ENCODE peak calls at places on chromosomes 4 and X, in five cellular contexts. One of them, this sample, is unnamed.
A peak's percentile ranks its signal among the peaks of the same experiment; 100 is the strongest.

GRCh38 chr4:105474110-105474518 is 252 bp upstream of the PPA2 start:
- DNase-seq in left ventricle myocardium inferior: peak; percentile 89
- DNase-seq in RPMI8226: no peak
- DNase-seq in RKO: peak; percentile 90
- DNase-seq in lung: no peak
- DNase-seq in this sample: no peak

GRCh38 chr4:159444668-159445067 is 341.8 kb downstream of the RAPGEF2 start:
- DNase-seq in lung: no peak
- DNase-seq in RKO: peak; percentile 41
- DNase-seq in left ventricle myocardium inferior: no peak
- DNase-seq in RPMI8226: no peak
- DNase-seq in this sample: no peak

GRCh38 chr4:145530662-145531061 is 49.0 kb downstream of the SMAD1 start:
- DNase-seq in RKO: peak; percentile 13
- DNase-seq in lung: no peak
- DNase-seq in left ventricle myocardium inferior: no peak
- DNase-seq in RPMI8226: peak; percentile 4
- DNase-seq in this sample: no peak

GRCh38 chrX:114344756-114345155 is 239.1 kb upstream of the HTR2C start:
- DNase-seq in RPMI8226: peak; percentile 9
- DNase-seq in left ventricle myocardium inferior: no peak
- DNase-seq in lung: no peak
- DNase-seq in RKO: peak; percentile 62
- DNase-seq in this sample: no peak

GRCh38 chr4:5979981-5980380 is 38.2 kb downstream of the C4orf50 start:
- DNase-seq in RKO: peak; percentile 24
- DNase-seq in left ventricle myocardium inferior: no peak
- DNase-seq in lung: no peak
- DNase-seq in RPMI8226: no peak
- DNase-seq in this sample: no peak

GRCh38 chrX:71652405-71652804 is 14.9 kb upstream of the LOC101059915 start:
- DNase-seq in RPMI8226: peak; percentile 64
- DNase-seq in lung: peak; percentile 45
- DNase-seq in RKO: peak; percentile 72
- DNase-seq in left ventricle myocardium inferior: no peak
- DNase-seq in this sample: peak; percentile 60

GRCh38 chr4:188624370-188624769 is 485.1 kb downstream of the TRIML1 start:
- DNase-seq in lung: no peak
- DNase-seq in RKO: no peak
- DNase-seq in left ventricle myocardium inferior: no peak
- DNase-seq in RPMI8226: no peak
- DNase-seq in this sample: no peak

GRCh38 chr4:105345358-105345757 is 128.5 kb downstream of the PPA2 start:
- DNase-seq in left ventricle myocardium inferior: no peak
- DNase-seq in RPMI8226: no peak
- DNase-seq in lung: no peak
- DNase-seq in RKO: no peak
- DNase-seq in this sample: no peak

GRCh38 chr4:23260510-23260909 is 567.8 kb downstream of the GBA3 start:
- DNase-seq in RKO: no peak
- DNase-seq in left ventricle myocardium inferior: no peak
- DNase-seq in lung: no peak
- DNase-seq in RPMI8226: no peak
- DNase-seq in this sample: no peak

GRCh38 chrX:16834811-16835210 is 35.4 kb downstream of the RBBP7 start:
- DNase-seq in left ventricle myocardium inferior: no peak
- DNase-seq in lung: no peak
- DNase-seq in RKO: no peak
- DNase-seq in RPMI8226: no peak
- DNase-seq in this sample: no peak

GRCh38 chrX:130173190-130173895 is 1.6 kb downstream of the RAB33A start:
- DNase-seq in RPMI8226: peak; percentile 57
- DNase-seq in lung: no peak
- DNase-seq in RKO: peak; percentile 83
- DNase-seq in left ventricle myocardium inferior: peak; percentile 33
- DNase-seq in this sample: no peak

GRCh38 chr4:100525689-100526088 is 7.9 kb upstream of the EMCN start:
- DNase-seq in lung: no peak
- DNase-seq in RKO: no peak
- DNase-seq in RPMI8226: no peak
- DNase-seq in left ventricle myocardium inferior: no peak
- DNase-seq in this sample: no peak

GRCh38 chrX:102338162-102338561 is 91.2 kb downstream of the NXF2 start:
- DNase-seq in RPMI8226: no peak
- DNase-seq in left ventricle myocardium inferior: no peak
- DNase-seq in lung: no peak
- DNase-seq in RKO: no peak
- DNase-seq in this sample: no peak